ENCODE peak calls at places on chromosomes 16 and 17, in four cellular contexts. H, M, B and V are unnamed samples.

GRCh38 chr17:82384730-82385429 is 13.3 kb downstream of the UTS2R start:
- DNase-seq in H (no peak), M (peak), B (no peak), V (peak)

GRCh38 chr17:50981279-50981678 is 115.1 kb upstream of the TOB1 start:
- DNase-seq in M (no peak), B (no peak), H (no peak), V (no peak)

GRCh38 chr16:23359092-23359760 is 57.1 kb downstream of the SCNN1B start:
- DNase-seq in M (no peak), H (no peak), B (no peak), V (peak)

GRCh38 chr17:31596382-31597323 is 205.2 kb downstream of the RAB11FIP4 start:
- DNase-seq in B (peak), M (peak), H (peak), V (peak)

GRCh38 chr16:85136705-85137322 is 24.5 kb upstream of the CIBAR2 start:
- DNase-seq in H (no peak), M (no peak), B (no peak), V (no peak)

GRCh38 chr16:27097671-27098275 is 31.0 kb downstream of the C16orf82 start:
- DNase-seq in M (no peak), B (no peak), H (no peak), V (peak)

GRCh38 chr17:604719-605118 is 109.9 kb downstream of the VPS53 start:
- DNase-seq in H (peak), M (no peak), B (no peak), V (peak)

GRCh38 chr16:17470002-17470870 is 524 bp downstream of the XYLT1 start:
- DNase-seq in B (no peak), M (no peak), H (peak), V (peak)

GRCh38 chr17:39899215-39899614 is 19.2 kb downstream of the GSDMB start:
- DNase-seq in H (no peak), M (peak), B (no peak), V (no peak)

GRCh38 chr17:57236686-57237299 is 19.5 kb upstream of the MSI2 start:
- DNase-seq in H (no peak), M (no peak), B (no peak), V (no peak)

GRCh38 chr17:45396496-45397205 is 36.0 kb downstream of the ARHGAP27 start:
- DNase-seq in B (no peak), M (no peak), H (no peak), V (no peak)

GRCh38 chr17:56727876-56728617 is 105.7 kb downstream of the C17orf67 start:
- DNase-seq in M (no peak), B (no peak), H (no peak), V (no peak)

GRCh38 chr17:46809110-46809571 is 9.4 kb downstream of the WNT3 start:
- DNase-seq in M (no peak), H (no peak), B (no peak), V (no peak)
- H3K4me3 ChIP-seq in M (no peak), H (no peak), B (no peak), V (no peak)

GRCh38 chr17:75411328-75412067 is 6.0 kb upstream of the GRB2 start:
- DNase-seq in H (no peak), M (no peak), B (no peak), V (no peak)
- H3K9ac ChIP-seq in H (no peak), M (no peak), B (no peak), V (no peak)

GRCh38 chr16:90035902-90036301 is 16.6 kb upstream of the DBNDD1 start:
- DNase-seq in H (no peak), B (no peak), M (no peak), V (no peak)
- TF ChIP-seq EZH2phosphoT487 in H (no peak), B (no peak), M (no peak), V (no peak)

GRCh38 chr17:10031606-10032005 is 126.5 kb upstream of the RCVRN start:
- DNase-seq in B (no peak), H (no peak), M (no peak), V (no peak)

GRCh38 chr17:10032142-10032541 is 127.1 kb upstream of the RCVRN start:
- DNase-seq in H (no peak), M (no peak), B (no peak), V (peak)

GRCh38 chr17:10033982-10034381 is 128.9 kb upstream of the RCVRN start:
- DNase-seq in M (no peak), H (no peak), B (no peak), V (peak)

GRCh38 chr17:10034719-10035475 is 129.8 kb upstream of the RCVRN start:
- DNase-seq in B (no peak), H (no peak), M (no peak), V (no peak)

GRCh38 chr17:10033449-10033848 is 128.4 kb upstream of the RCVRN start:
- DNase-seq in B (no peak), M (no peak), H (peak), V (no peak)
- H3K4me3 ChIP-seq in B (no peak), M (no peak), H (no peak), V (no peak)

DNA sequence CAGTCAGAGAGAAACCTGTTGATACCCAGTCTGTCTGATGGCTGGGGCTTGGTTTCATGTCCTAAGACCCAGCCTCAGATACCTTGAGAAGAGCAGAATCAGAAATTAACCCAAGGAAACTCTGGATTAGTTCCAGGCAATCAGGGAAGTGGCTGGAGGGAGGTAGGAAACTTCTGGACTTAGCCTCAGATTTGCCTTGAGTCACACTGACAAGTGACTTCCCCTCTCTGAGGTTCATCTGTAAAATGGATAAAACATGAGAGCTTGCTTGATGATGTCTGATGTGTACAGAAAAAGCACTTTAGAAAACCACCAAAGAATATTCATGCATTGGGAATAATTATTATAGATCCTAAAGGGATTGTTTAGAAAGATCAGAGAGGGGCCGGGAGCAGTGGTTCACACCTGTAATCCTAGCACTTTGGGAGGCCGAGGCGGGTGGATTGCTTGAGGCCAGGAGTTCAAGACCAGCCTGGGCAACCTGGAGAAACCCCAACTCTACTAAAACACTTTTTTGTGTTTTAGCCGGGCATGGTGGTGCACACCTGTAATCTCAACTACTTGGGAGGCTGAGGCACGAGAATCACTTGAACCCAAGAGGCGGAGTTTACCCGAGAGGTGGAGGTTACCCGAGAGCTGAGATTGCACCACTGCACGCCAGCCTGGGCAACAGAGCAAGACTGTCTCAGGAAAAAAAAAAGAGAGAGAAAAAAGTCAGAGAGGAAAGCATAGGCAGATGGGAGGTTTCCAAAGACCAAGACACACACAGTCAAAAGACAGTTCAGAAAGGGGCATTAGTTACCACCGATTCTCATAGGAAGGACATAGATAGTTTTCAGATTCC is 3.8 kb downstream of the CIITA start:
- DNase-seq in M (no peak), B (no peak), H (no peak), V (no peak)
- H3K9ac ChIP-seq in M (no peak), B (no peak), H (no peak), V (no peak)

GRCh38 chr16:19997734-19998133 is 76.0 kb downstream of the GPR139 start:
- DNase-seq in H (no peak), M (no peak), B (no peak), V (no peak)
- TF ChIP-seq EZH2phosphoT487 in H (no peak), M (no peak), B (no peak), V (no peak)